ENCODE peak calls at places on chromosome 14, in four cellular contexts. V is epithelial cell of proximal tubule; T is fibroblast of lung; P is activated CD8-positive, alpha-beta memory T cell treated with anti-CD3 and anti-CD28 coated beads, Interleukin-2, amount 50 U/mL, for 4 hours. K is an unnamed sample.
A peak's percentile ranks its signal among the peaks of the same experiment; 100 is the strongest.

GRCh38 chr14:22848391-22849164 is 12.2 kb downstream of the MMP14 start:
- DNase-seq in V (no peak), T (peak; percentile 89), P (no peak), K (no peak)

GRCh38 chr14:56659361-56659760 is 79.8 kb downstream of the TMEM260 start:
- DNase-seq in V (no peak), T (no peak), P (no peak), K (no peak)

GRCh38 chr14:69868363-69868963 is 10.8 kb upstream of the SMOC1 start:
- DNase-seq in V (no peak), T (no peak), P (no peak), K (no peak)

GRCh38 chr14:55927059-55927458 is 191.2 kb upstream of the PELI2 start:
- DNase-seq in V (no peak), T (no peak), P (no peak), K (no peak)

GRCh38 chr14:30108975-30109700 is 181.5 kb upstream of the PRKD1 start:
- DNase-seq in V (no peak), T (peak; percentile 30), P (no peak), K (no peak)

GRCh38 chr14:95003099-95003960 is 154.0 kb downstream of the DICER1 start:
- DNase-seq in V (no peak), T (no peak), P (no peak), K (no peak)

GRCh38 chr14:76928301-76928700 is 100.2 kb downstream of the IRF2BPL start:
- DNase-seq in V (no peak), T (no peak), P (no peak), K (no peak)

GRCh38 chr14:78700236-78700635 is 530.1 kb downstream of the NRXN3 start:
- DNase-seq in V (no peak), T (no peak), P (no peak), K (no peak)

GRCh38 chr14:71139058-71139946 is 232.0 kb downstream of the PCNX1 start:
- DNase-seq in V (no peak), T (peak; percentile 39), P (peak; percentile 66), K (no peak)